ENCODE peak calls at places on chromosomes 5 and 9, in seven cellular contexts. W is psoas muscle; K is heart right ventricle; I is A549; S is Panc1; E is central memory CD8-positive, alpha-beta T cell; A is natural killer cell. Q is an unnamed sample.

GRCh38 chr5:105739732-105740131 is 1931.0 kb downstream of the EFNA5 start:
- ATAC-seq in W (no peak), K (no peak), I (no peak), S (no peak), E (no peak), A (no peak), Q (no peak)

GRCh38 chr5:78056053-78056452 is 238.4 kb downstream of the AP3B1 start:
- ATAC-seq in W (no peak), K (no peak), I (no peak), S (no peak), E (no peak), A (no peak), Q (no peak)

GRCh38 chr5:126143622-126144021 is 279.6 kb upstream of the GRAMD2B start:
- ATAC-seq in W (no peak), K (no peak), I (no peak), S (no peak), E (no peak), A (no peak), Q (no peak)

GRCh38 chr9:132639322-132639721 is 30.5 kb downstream of the DDX31 start:
- ATAC-seq in W (no peak), K (no peak), I (no peak), S (no peak), E (no peak), A (no peak), Q (no peak)

GRCh38 chr5:89004379-89004778 is 121.4 kb upstream of the MEF2C start:
- ATAC-seq in W (no peak), K (no peak), I (no peak), S (no peak), E (no peak), A (no peak), Q (no peak)

GRCh38 chr9:127279717-127280285 is 15.2 kb downstream of the GARNL3 start:
- ATAC-seq in W (no peak), K (no peak), I (no peak), S (no peak), E (no peak), A (no peak), Q (no peak)

GRCh38 chr9:112757300-112757883 is 6.8 kb downstream of the SNX30 start:
- ATAC-seq in W (peak; percentile 77), K (no peak), I (no peak), S (no peak), E (no peak), A (no peak), Q (no peak)

GRCh38 chr5:170238456-170238855 is 5.7 kb downstream of the C5orf58 start:
- ATAC-seq in W (no peak), K (no peak), I (no peak), S (no peak), E (no peak), A (no peak), Q (no peak)

GRCh38 chr5:161562446-161562845 is 15.9 kb upstream of the GABRB2 start:
- ATAC-seq in W (no peak), K (no peak), I (no peak), S (no peak), E (no peak), A (no peak), Q (no peak)

GRCh38 chr9:14025741-14026140 is 288.2 kb downstream of the NFIB start:
- ATAC-seq in W (no peak), K (no peak), I (no peak), S (no peak), E (no peak), A (no peak), Q (no peak)

GRCh38 chr9:69134412-69134811 is 39.7 kb upstream of the TJP2 start:
- ATAC-seq in W (no peak), K (no peak), I (no peak), S (no peak), E (no peak), A (no peak), Q (no peak)

GRCh38 chr9:104144336-104144735 is 50.2 kb downstream of the SMC2 start:
- ATAC-seq in W (no peak), K (no peak), I (no peak), S (no peak), E (no peak), A (no peak), Q (no peak)